ENCODE peak calls at places on chromosomes 11 and 22, in four cellular contexts. Y, B, U and J are unnamed samples.

GRCh38 chr11:76008474-76008873 is 193.5 kb downstream of the UVRAG start:
- DNase-seq in Y (no peak), B (peak; percentile 41), U (no peak), J (no peak)

GRCh38 chr22:33573479-33573878 is 346.8 kb downstream of the LARGE1 start:
- DNase-seq in Y (no peak), B (no peak), U (no peak), J (no peak)

GRCh38 chr11:115153135-115153534 is 351.1 kb downstream of the CADM1 start:
- DNase-seq in Y (no peak), B (no peak), U (no peak), J (no peak)

GRCh38 chr22:17121235-17122195 is at the start of gene TMEM121B:
- DNase-seq in Y (peak; percentile 80), B (peak; percentile 64), U (peak; percentile 85), J (peak; percentile 59)

GRCh38 chr11:79113099-79113498 is 327.7 kb downstream of the TENM4 start:
- DNase-seq in Y (no peak), B (peak; percentile 83), U (no peak), J (no peak)

GRCh38 chr11:110130642-110131238 is 37.5 kb downstream of the ZC3H12C start:
- DNase-seq in Y (no peak), B (peak; percentile 70), U (no peak), J (no peak)

GRCh38 chr11:94791216-94791889 is 23.2 kb downstream of the AMOTL1 start:
- DNase-seq in Y (no peak), B (peak; percentile 50), U (no peak), J (no peak)

GRCh38 chr11:65130631-65131416 is 3.5 kb downstream of the SYVN1 start:
- DNase-seq in Y (no peak), B (no peak), U (no peak), J (no peak)

GRCh38 chr22:27670701-27671412 is 130.7 kb downstream of the MN1 start:
- DNase-seq in Y (peak; percentile 73), B (peak; percentile 44), U (peak; percentile 81), J (no peak)

GRCh38 chr11:71324788-71325417 is 72.5 kb upstream of the SHANK2 start:
- DNase-seq in Y (no peak), B (no peak), U (no peak), J (no peak)

GRCh38 chr11:128709402-128709801 is 15.5 kb downstream of the FLI1 start:
- DNase-seq in Y (no peak), B (peak; percentile 99), U (no peak), J (no peak)

GRCh38 chr11:94111241-94111640 is 17.4 kb upstream of the PANX1 start:
- DNase-seq in Y (no peak), B (no peak), U (no peak), J (no peak)

GRCh38 chr22:40498454-40499186 is 128.2 kb downstream of the SGSM3 start:
- DNase-seq in Y (no peak), B (peak; percentile 62), U (no peak), J (no peak)

GRCh38 chr22:23565942-23566715 is 14.0 kb downstream of the IGLL1 start:
- DNase-seq in Y (no peak), B (peak; percentile 6), U (peak; percentile 10), J (no peak)

GRCh38 chr11:65186701-65187100 is 5.0 kb downstream of the CAPN1 start:
- DNase-seq in Y (no peak), B (no peak), U (no peak), J (no peak)

GRCh38 chr11:44427432-44427831 is 117.5 kb upstream of the ALX4 start:
- DNase-seq in Y (no peak), B (no peak), U (no peak), J (no peak)

GRCh38 chr11:75398906-75399305 is 412 bp upstream of the RPS3 start:
- DNase-seq in Y (no peak), B (no peak), U (no peak), J (no peak)

GRCh38 chr11:126058090-126058489 is 4.6 kb downstream of the CDON start:
- DNase-seq in Y (no peak), B (no peak), U (no peak), J (no peak)

GRCh38 chr22:27603823-27604190 is 197.7 kb downstream of the MN1 start:
- DNase-seq in Y (no peak), B (peak; percentile 89), U (peak; percentile 58), J (no peak)

GRCh38 chr11:69350040-69350439 is 56.1 kb downstream of the MYEOV start:
- DNase-seq in Y (no peak), B (no peak), U (no peak), J (no peak)

GRCh38 chr11:78929092-78929905 is 354.6 kb upstream of the NARS2 start:
- DNase-seq in Y (no peak), B (no peak), U (no peak), J (no peak)

GRCh38 chr11:61442616-61443015 is 12.7 kb downstream of the SDHAF2 start:
- DNase-seq in Y (no peak), B (no peak), U (no peak), J (no peak)

GRCh38 chr22:30858976-30859713 is 109.4 kb downstream of the MORC2 start:
- DNase-seq in Y (no peak), B (no peak), U (no peak), J (no peak)

GRCh38 chr11:96942855-96943254 is 553.0 kb downstream of the JRKL start:
- DNase-seq in Y (no peak), B (no peak), U (no peak), J (no peak)

DNA sequence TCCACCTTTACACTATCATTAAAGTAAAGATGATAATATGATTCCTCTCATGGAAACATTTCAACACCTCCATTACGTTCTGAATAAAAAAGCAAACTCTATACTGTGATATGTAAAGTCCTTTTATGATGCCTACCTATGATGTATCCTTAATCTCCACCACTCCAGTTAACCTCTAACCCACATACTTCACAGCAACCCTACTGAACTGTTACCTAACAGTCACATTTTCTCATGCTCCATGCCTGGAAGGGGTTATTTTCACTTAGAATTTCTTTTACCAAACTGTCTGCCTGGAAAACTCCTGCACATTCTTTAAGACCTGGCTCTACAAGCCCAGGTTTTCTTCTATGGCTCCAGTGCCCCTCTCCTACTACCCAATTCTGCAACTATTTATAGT is 129.1 kb downstream of the FCHSD2 start:
- DNase-seq in Y (no peak), B (no peak), U (no peak), J (no peak)
- H3K27me3 ChIP-seq in Y (no peaks in the 10 kb centered on the region), B (no peaks in the 10 kb centered on the region), U (no peaks in the 10 kb centered on the region), J (no peaks in the 10 kb centered on the region)

DNA sequence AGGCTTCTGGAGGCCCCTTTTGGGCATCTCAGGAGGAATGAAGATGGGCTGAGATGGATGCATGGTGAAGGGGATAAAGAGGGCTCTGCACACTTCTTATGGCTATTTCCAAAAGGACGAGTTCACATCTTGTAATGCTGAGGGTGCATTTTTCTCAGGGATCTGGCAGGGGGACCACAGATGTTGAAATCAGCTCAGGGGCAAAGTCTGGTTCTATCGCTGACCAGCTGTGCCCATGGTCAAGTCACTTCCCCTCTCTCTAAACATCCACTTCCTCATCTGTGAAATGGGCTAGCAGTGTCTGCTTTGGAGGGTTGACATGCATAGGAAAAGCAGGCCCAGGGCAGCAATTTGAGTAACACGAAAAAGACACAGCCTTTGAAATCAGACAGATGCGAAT is 26.5 kb downstream of the LHFPL7 start:
- DNase-seq in Y (no peak), B (no peak), U (no peak), J (no peak)
- H3K27me3 ChIP-seq in Y (no peaks in the 10 kb centered on the region), B (no peaks in the 10 kb centered on the region), U (no peaks in the 10 kb centered on the region), J (no peaks in the 10 kb centered on the region)

DNA sequence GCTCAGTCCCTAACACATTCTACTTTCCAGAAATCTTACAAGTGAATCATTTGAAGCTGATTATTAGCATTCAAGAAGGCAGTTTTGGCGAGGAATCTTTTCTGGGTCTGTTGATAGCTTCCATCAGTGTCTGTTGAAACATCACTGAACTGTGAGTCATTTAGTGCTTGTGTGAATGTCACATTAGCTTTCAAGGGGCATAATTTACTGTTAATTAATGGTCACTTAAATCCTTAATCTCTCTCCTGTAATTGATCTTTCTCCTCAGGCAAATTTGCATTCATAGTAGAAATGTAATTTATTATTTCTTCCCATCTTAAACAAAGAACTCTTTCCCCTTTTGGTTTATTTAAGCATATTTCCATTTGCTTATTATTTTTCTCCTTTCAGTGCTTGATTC is 2.6 kb downstream of the HTR3B start:
- DNase-seq in Y (no peak), B (no peak), U (no peak), J (no peak)
- H3K27me3 ChIP-seq in Y (peaks cover 57% of the 10 kb centered on the region), B (no peaks in the 10 kb centered on the region), U (no peaks in the 10 kb centered on the region), J (no peaks in the 10 kb centered on the region)

GRCh38 chr22:49734882-49735281 is 92.8 kb downstream of the BRD1 start:
- DNase-seq in Y (no peak), B (no peak), U (no peak), J (no peak)

GRCh38 chr22:49734390-49734789 is 93.3 kb downstream of the BRD1 start:
- DNase-seq in Y (no peak), B (no peak), U (no peak), J (no peak)

GRCh38 chr22:49735411-49736311 is 92.0 kb downstream of the BRD1 start:
- DNase-seq in Y (no peak), B (peak; percentile 2), U (no peak), J (no peak)

GRCh38 chr22:49736538-49736937 is 91.1 kb downstream of the BRD1 start:
- DNase-seq in Y (no peak), B (no peak), U (no peak), J (no peak)

DNA sequence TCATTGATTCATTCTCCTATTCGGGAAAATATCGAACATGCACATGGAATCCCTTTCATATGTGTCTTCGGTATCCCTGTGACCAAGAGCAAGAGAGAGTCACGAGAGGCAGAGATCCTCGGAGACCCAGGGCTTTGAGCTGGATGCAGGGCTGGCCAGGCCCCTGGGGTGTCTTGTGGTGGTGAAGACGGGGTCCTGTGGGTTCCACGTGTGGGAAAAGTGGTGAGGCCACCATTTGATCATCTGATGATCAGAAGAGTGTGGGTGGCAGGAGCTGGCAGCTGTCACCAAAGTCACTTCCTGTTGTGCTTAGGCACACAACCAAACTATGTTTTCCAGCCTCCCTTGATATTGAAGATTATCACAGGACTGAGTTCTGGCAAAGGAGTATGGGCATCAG is 94.0 kb downstream of the BRD1 start:
- DNase-seq in Y (no peak), B (no peak), U (no peak), J (no peak)
- H3K27me3 ChIP-seq in Y (peaks cover 100% of the 10 kb centered on the region), B (peaks cover 5% of the 10 kb centered on the region), U (peaks cover 5% of the 10 kb centered on the region), J (peaks cover 15% of the 10 kb centered on the region)

DNA sequence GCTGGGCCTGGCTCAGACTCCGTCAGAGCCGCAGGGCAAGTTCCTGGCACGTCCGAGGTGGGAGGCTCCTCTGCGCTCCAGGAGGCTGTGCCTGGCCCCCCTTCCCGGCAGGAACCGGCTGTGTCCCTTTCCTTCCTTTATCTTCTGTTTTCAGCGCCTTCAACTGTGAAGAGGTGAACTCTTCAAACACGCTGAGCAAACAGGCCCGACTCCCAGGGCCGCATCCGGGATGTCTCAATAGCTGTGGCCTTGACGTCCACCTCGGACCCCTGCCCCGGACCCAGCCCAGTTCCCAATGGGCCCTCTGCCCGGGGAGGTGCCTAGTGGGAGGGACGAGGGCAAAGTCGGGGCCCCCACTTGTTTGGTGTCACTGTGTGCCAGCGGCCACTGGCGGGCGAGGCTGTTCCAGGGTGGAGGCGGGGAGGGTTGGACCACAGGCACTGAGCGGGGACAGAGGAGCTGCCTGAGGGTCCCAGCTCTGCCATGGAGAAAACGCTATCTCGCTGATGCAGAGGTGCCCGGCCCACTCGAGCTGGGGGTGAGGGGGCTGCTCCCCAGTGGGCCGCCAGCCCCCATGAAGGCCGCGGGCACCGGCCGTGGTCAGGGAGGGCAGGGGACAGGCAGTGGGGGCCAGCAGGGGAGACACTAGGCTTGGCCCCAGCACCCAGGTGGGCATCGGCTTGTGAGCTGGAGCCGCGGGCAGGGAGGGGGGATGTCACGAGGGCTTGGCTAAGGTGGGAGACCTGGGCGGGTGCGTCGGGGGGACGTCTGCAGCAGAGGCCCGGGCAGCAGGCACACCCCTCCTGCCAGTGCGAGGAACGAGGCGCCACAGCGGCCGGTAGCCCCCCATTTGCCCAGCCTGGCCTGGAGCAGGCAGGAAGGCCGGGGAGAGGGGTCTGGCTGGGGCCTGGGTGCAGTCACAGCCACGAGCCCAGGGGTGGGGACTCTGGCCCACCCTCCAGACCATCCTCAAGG is 2.7 kb upstream of the MUC5B start:
- DNase-seq in Y (no peak), B (peak; percentile 61), U (no peak), J (no peak)
- H3K27me3 ChIP-seq in Y (peaks cover 93% of the 10 kb centered on the region), B (no peaks in the 10 kb centered on the region), U (peaks cover 18% of the 10 kb centered on the region), J (peaks cover 64% of the 10 kb centered on the region)

GRCh38 chr22:42347281-42347824 is 76.9 kb upstream of the TCF20 start:
- DNase-seq in Y (no peak), B (no peak), U (no peak), J (no peak)
- H3K27me3 ChIP-seq in Y (peaks cover 18% of the 10 kb centered on the region), B (no peaks in the 10 kb centered on the region), U (no peaks in the 10 kb centered on the region), J (no peaks in the 10 kb centered on the region)